ENCODE peak calls at places on chromosomes 4 and X, in four cellular contexts. Y is psoas muscle, R is Caco-2, T is cardiac muscle cell. N is an unnamed sample.

GRCh38 chr4:77141964-77142641 is 14.9 kb upstream of the CCNG2 start:
- DNase-seq in R (no peak), Y (no peak), T (no peak), N (no peak)

GRCh38 chr4:22932326-22932725 is 239.6 kb downstream of the GBA3 start:
- DNase-seq in R (no peak), Y (no peak), T (no peak), N (no peak)

GRCh38 chr4:54296548-54297203 is 67.6 kb downstream of the PDGFRA start:
- DNase-seq in T (no peak), R (no peak), Y (no peak), N (no peak)

GRCh38 chrX:139290310-139290709 is 240.2 kb upstream of the F9 start:
- DNase-seq in R (no peak), Y (no peak), T (no peak), N (no peak)

GRCh38 chr4:12723849-12724447 is 760.2 kb downstream of the RAB28 start:
- DNase-seq in Y (no peak), R (no peak), T (peak; percentile 35), N (no peak)

GRCh38 chrX:136856527-136856926 is 24.0 kb downstream of the RBMX start:
- DNase-seq in R (no peak), Y (no peak), T (no peak), N (peak; percentile 33)

GRCh38 chr4:31081375-31081774 is 361.2 kb downstream of the PCDH7 start:
- DNase-seq in R (no peak), Y (no peak), T (peak; percentile 54), N (no peak)

GRCh38 chrX:112834976-112835375 is 5.7 kb downstream of the AMOT start:
- DNase-seq in R (no peak), Y (no peak), T (no peak), N (no peak)

GRCh38 chr4:148868207-148868606 is 426.0 kb upstream of the NR3C2 start:
- DNase-seq in T (no peak), Y (no peak), R (no peak), N (no peak)

GRCh38 chrX:75156537-75156945 is 458 bp upstream of the ABCB7 start:
- DNase-seq in T (peak; percentile 60), R (no peak), Y (no peak), N (no peak)

GRCh38 chr4:58081356-58081755 is 971.2 kb upstream of the IGFBP7 start:
- DNase-seq in T (no peak), R (no peak), Y (no peak), N (no peak)

GRCh38 chr4:122606364-122607043 is 14.4 kb downstream of the IL21 start:
- DNase-seq in Y (no peak), R (no peak), T (no peak), N (no peak)

GRCh38 chr4:118936406-118936805 is 47.8 kb downstream of the SYNPO2 start:
- DNase-seq in Y (no peak), R (no peak), T (no peak), N (no peak)

GRCh38 chrX:136047969-136048368 is 62.7 kb downstream of the SLC9A6 start:
- DNase-seq in T (no peak), R (no peak), Y (no peak), N (no peak)

DNA sequence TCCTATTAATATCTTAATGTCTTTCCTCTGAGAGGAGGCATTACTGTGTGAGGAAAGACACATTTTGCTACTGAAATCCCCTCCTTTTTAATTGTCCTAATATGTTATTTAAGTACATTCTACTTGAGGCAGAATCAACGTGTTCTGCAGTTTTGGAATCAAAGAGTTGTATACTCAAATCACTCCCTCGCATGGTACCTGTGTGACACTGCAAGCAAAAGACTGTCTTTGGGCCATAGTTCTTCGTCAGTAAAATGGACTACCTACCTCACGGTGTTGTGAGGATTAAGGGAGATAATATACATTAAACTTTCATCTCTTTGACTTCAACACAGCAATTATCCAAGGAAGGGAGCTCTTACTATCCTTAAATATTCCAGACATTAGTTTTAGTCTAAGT is 61.5 kb downstream of the TIGD2 start:
- DNase-seq in Y (no peak), T (no peak), R (no peak), N (no peak)
- TF ChIP-seq CTCF in Y (no peak), T (no peak), R (no peak), N (no peak)

GRCh38 chr4:74037076-74037475 is 1.4 kb downstream of the CXCL3 start:
- DNase-seq in T (no peak), R (no peak), Y (no peak), N (no peak)
- TF ChIP-seq CTCF in T (no peak), R (no peak), Y (no peak), N (no peak)

GRCh38 chr4:139890810-139891209 is 225.2 kb downstream of the MGST2 start:
- DNase-seq in Y (no peak), R (no peak), T (peak; percentile 82), N (no peak)
- TF ChIP-seq CTCF in Y (no peak), R (no peak), T (peak; percentile 32), N (no peak)

GRCh38 chrX:24178441-24178840 is 28.9 kb downstream of the ZFX start:
- DNase-seq in Y (no peak), T (no peak), R (no peak), N (no peak)
- TF ChIP-seq CTCF in Y (no peak), T (no peak), R (no peak), N (no peak)

DNA sequence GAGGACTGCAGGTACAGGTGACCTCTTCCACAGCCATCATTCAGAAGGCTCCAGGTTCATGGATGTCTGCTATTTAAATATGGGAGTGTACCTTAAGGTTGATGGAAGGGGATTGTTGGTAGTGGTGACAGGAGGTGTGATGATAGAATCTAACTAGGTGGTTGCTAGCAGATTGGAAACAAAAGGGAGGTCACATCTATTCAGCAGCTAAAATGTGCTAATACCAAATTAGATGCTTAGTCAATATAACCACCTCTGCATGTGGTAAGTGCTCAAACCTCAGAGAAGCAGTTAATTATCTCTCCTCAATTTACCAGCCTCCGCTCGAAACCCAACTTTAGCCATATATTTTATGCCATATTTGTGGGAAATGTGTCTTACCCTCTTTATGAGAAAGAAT is 98.7 kb upstream of the CCSER1 start:
- DNase-seq in T (no peak), Y (no peak), R (no peak), N (no peak)
- TF ChIP-seq CTCF in T (no peak), Y (no peak), R (no peak), N (no peak)